ENCODE peak calls at places on chromosomes 3 and 15, in six cellular contexts. A is HCT116, T is heart left ventricle, H is neuronal stem cell, B is psoas muscle, X is upper lobe of right lung. Y is an unnamed sample.

GRCh38 chr15:78338756-78339155 is 1.4 kb upstream of the CRABP1 start:
- DNase-seq in X (no peak), A (no peak), B (no peak), T (no peak), H (no peak), Y (no peak)

GRCh38 chr3:72329354-72329753 is 518.9 kb downstream of the SHQ1 start:
- DNase-seq in T (peak; percentile 63), H (no peak), A (no peak), X (no peak), B (no peak), Y (no peak)

GRCh38 chr3:47799733-47800132 is 3.2 kb upstream of the DHX30 start:
- DNase-seq in X (no peak), B (no peak), T (no peak), A (no peak), H (peak; percentile 14), Y (no peak)

GRCh38 chr3:139110072-139110830 is 65.6 kb upstream of the PRR23C start:
- DNase-seq in A (no peak), H (no peak), X (no peak), B (no peak), T (peak; percentile 25), Y (peak; percentile 21)

GRCh38 chr3:9826815-9827574 is 16.8 kb downstream of the RPUSD3 start:
- DNase-seq in T (no peak), X (no peak), B (no peak), H (no peak), A (no peak), Y (no peak)

GRCh38 chr3:115580566-115580965 is 42.7 kb upstream of the GAP43 start:
- DNase-seq in X (no peak), A (no peak), H (no peak), B (no peak), T (no peak), Y (no peak)

GRCh38 chr3:186038360-186038759 is 70.5 kb downstream of the ETV5 start:
- DNase-seq in A (no peak), H (no peak), T (no peak), B (no peak), X (no peak), Y (no peak)

GRCh38 chr15:50718700-50719125 is 32.1 kb upstream of the TRPM7 start:
- DNase-seq in B (no peak), X (no peak), H (no peak), T (no peak), A (no peak), Y (no peak)

GRCh38 chr15:42273099-42273899 is at the start of the genes GANC and TMEM87A:
- DNase-seq in T (peak; percentile 98), A (peak; percentile 97), X (peak; percentile 98), B (peak; percentile 98), H (peak; percentile 97), Y (peak; percentile 97)

GRCh38 chr3:150081084-150081483 is 110.4 kb upstream of the PFN2 start:
- DNase-seq in X (no peak), B (no peak), T (no peak), H (no peak), A (no peak), Y (peak; percentile 98)

GRCh38 chr3:100966807-100967206 is 26.4 kb downstream of the ABI3BP start:
- DNase-seq in A (no peak), X (no peak), B (no peak), T (no peak), H (no peak), Y (no peak)

GRCh38 chr3:109325109-109325508 is 8.8 kb upstream of the DPPA2 start:
- DNase-seq in A (no peak), T (no peak), X (no peak), H (no peak), B (no peak), Y (no peak)

GRCh38 chr3:107956991-107957467 is 133.8 kb downstream of the CD47 start:
- DNase-seq in X (peak; percentile 67), H (no peak), A (no peak), T (peak; percentile 77), B (peak; percentile 86), Y (peak; percentile 86)

GRCh38 chr3:37014620-37015019 is 21.3 kb downstream of the MLH1 start:
- DNase-seq in B (no peak), A (no peak), X (no peak), T (peak; percentile 71), H (no peak), Y (no peak)

GRCh38 chr3:37016903-37017302 is 23.6 kb downstream of the MLH1 start:
- DNase-seq in X (no peak), H (no peak), B (no peak), T (peak; percentile 34), A (no peak), Y (no peak)

GRCh38 chr3:37017683-37018082 is 24.4 kb downstream of the MLH1 start:
- DNase-seq in X (no peak), H (no peak), B (no peak), T (peak; percentile 23), A (no peak), Y (no peak)

DNA sequence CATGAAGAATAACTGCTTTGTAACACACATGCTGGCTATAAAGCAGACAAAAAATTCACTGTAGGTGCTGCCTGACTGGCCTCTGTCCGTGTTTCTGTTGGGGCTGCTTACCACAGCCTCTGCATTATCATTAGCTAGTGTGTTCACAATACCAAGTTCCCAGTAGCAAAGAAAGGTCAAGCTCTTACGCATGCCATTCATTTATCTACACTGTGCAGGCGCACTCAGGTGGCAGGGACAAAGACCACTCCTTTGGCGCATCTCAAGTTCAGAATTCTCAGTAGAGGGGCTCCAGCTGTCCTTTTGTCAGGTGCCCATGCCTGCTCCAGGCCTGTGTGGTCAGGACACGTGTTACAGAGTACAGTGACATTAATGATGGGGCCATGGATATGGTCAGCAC is 22.3 kb downstream of the MLH1 start:
- DNase-seq in T (peak; percentile 23), B (no peak), A (no peak), X (no peak), H (no peak), Y (no peak)
- H3K36me3 ChIP-seq in T (peaks cover 25% of the 10 kb centered on the region), B (peaks cover 11% of the 10 kb centered on the region), A (peaks cover 29% of the 10 kb centered on the region), X (peaks cover 94% of the 10 kb centered on the region), H (peaks cover 29% of the 10 kb centered on the region), Y (peaks cover 58% of the 10 kb centered on the region)

GRCh38 chr15:68203956-68204355 is 1.2 kb downstream of the CALML4 start:
- DNase-seq in X (no peak), T (no peak), H (no peak), A (no peak), B (no peak), Y (no peak)
- H3K4me3 ChIP-seq in X (no peak overlapping the region), T (no peak overlapping the region), H (no peak overlapping the region), A (no peak overlapping the region), B (no peak overlapping the region), Y (no peak overlapping the region)

GRCh38 chr15:23064156-23064555 is 24.8 kb upstream of the TUBGCP5 start:
- DNase-seq in A (no peak), X (no peak), T (no peak), H (no peak), B (no peak), Y (no peak)
- H3K9me3 ChIP-seq in A (no peaks in the 10 kb centered on the region), X (no peaks in the 10 kb centered on the region), T (peaks cover 7% of the 10 kb centered on the region), H (peaks cover 5% of the 10 kb centered on the region), B (no peaks in the 10 kb centered on the region), Y (peaks cover 4% of the 10 kb centered on the region)

GRCh38 chr3:172302176-172302575 is 146.1 kb downstream of the GHSR start:
- DNase-seq in T (no peak), B (no peak), H (no peak), X (no peak), A (no peak), Y (no peak)
- H3K36me3 ChIP-seq in T (no peaks in the 10 kb centered on the region), B (no peaks in the 10 kb centered on the region), H (peaks cover 6% of the 10 kb centered on the region), X (peaks cover 53% of the 10 kb centered on the region), A (no peaks in the 10 kb centered on the region), Y (peaks cover 64% of the 10 kb centered on the region)

GRCh38 chr3:13642597-13642996 is 93.7 kb downstream of the FBLN2 start:
- DNase-seq in A (no peak), H (no peak), B (no peak), T (no peak), X (no peak), Y (no peak)

GRCh38 chr3:13647314-13648059 is 98.6 kb downstream of the FBLN2 start:
- DNase-seq in X (no peak), B (no peak), H (no peak), A (no peak), T (no peak), Y (peak; percentile 75)

GRCh38 chr3:13645791-13646637 is 97.1 kb downstream of the FBLN2 start:
- DNase-seq in H (no peak), A (no peak), T (no peak), X (no peak), B (no peak), Y (no peak)

GRCh38 chr3:13648060-13648743 is 99.3 kb downstream of the FBLN2 start:
- DNase-seq in B (peak; percentile 88), A (peak; percentile 75), H (peak; percentile 91), X (peak; percentile 89), T (peak; percentile 74), Y (peak; percentile 73)

DNA sequence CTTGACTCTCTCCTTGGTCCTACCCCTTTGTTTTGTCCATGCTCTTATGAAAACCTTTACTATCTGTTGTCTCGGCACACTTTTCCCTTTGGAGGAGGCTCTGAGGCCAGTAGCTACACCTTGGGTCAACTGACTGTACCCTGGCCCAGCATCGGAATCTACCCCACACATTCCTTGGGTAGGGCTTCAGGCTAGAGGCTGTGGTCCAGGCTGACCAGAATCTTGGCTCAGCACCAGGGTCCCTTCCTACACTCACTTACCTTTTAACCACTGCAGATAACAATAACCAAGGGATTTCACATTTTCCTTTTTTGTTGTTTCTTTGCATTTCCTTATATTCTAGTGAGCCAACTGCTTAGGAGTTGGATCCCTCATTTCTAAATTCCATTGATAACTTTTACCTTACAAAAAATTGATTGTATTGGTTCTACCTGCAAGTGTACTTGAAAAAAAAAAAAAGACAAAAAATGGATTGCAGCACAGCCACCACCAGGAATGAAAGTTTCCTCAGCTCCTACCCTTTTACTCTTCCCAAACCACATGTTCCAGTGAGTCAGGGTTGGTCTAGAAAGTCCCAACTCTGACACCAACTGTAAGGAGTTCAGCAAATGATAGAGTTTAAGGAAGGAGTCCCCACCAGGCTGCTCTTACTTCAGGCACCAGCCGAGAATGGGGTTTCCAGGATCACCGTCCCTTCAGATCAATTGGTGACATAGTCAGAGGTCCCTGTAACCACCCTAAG is 95.6 kb downstream of the FBLN2 start:
- DNase-seq in A (no peak), T (no peak), H (no peak), B (no peak), X (no peak), Y (no peak)
- H3K4me3 ChIP-seq in A (no peak overlapping the region), T (no peak overlapping the region), H (no peak overlapping the region), B (no peak overlapping the region), X (no peak overlapping the region), Y (no peak overlapping the region)

GRCh38 chr15:25055356-25056068 is 100.7 kb downstream of the SNRPN start:
- DNase-seq in H (no peak), B (no peak), X (peak; percentile 28), A (no peak), T (no peak), Y (no peak)
- H3K9me3 ChIP-seq in H (peaks cover 100% of the 10 kb centered on the region), B (peaks cover 90% of the 10 kb centered on the region), X (peaks cover 97% of the 10 kb centered on the region), A (peaks cover 62% of the 10 kb centered on the region), T (peaks cover 99% of the 10 kb centered on the region), Y (peaks cover 2% of the 10 kb centered on the region)

GRCh38 chr3:58120075-58120812 is 90.5 kb downstream of the DNASE1L3 start:
- DNase-seq in A (no peak), X (no peak), T (no peak), B (no peak), H (no peak), Y (no peak)
- H3K36me3 ChIP-seq in A (peaks cover 24% of the 10 kb centered on the region), X (peaks cover 58% of the 10 kb centered on the region), T (no peaks in the 10 kb centered on the region), B (no peaks in the 10 kb centered on the region), H (peaks cover 34% of the 10 kb centered on the region), Y (peaks cover 63% of the 10 kb centered on the region)